ENCODE peak calls at places on chromosome 19, in nine cellular contexts. A is progenitor cell of endocrine pancreas; S is AG20443; R is colonic mucosa; J is cardiac fibroblast; P is stimulated activated CD4-positive, alpha-beta T cell treated with anti-CD3 and anti-CD28 coated beads, Interleukin-15, amount 100 ng/mL, for 24 hours; Y is aorta; H is HS-5; O is CD8-positive, alpha-beta memory T cell. V is an unnamed sample.

GRCh38 chr19:50837300-50837699 is 3.9 kb upstream of the KLK15 start:
- DNase-seq in A (no peak), S (no peak), R (peak), J (no peak), P (no peak), Y (peak), H (no peak), O (no peak), V (peak)

GRCh38 chr19:2145831-2146241 is 5.5 kb downstream of the AP3D1 start:
- DNase-seq in A (no peak), S (no peak), R (no peak), J (no peak), P (no peak), Y (no peak), H (no peak), O (no peak), V (no peak)

GRCh38 chr19:4533835-4534424 is 1.1 kb downstream of the PLIN5 start:
- DNase-seq in A (no peak), S (no peak), R (no peak), J (no peak), P (no peak), Y (no peak), H (no peak), O (no peak), V (no peak)

GRCh38 chr19:16829822-16830289 is 658 bp downstream of the SIN3B start:
- DNase-seq in A (no peak), S (no peak), R (no peak), J (no peak), P (no peak), Y (no peak), H (no peak), O (no peak), V (no peak)

GRCh38 chr19:46081928-46082727 is 41.3 kb upstream of the IGFL4 start:
- DNase-seq in A (peak), S (peak), R (peak), J (peak), P (peak), Y (no peak), H (no peak), O (no peak), V (no peak)

GRCh38 chr19:15550273-15550672 is 41.9 kb downstream of the CYP4F22 start:
- DNase-seq in A (no peak), S (no peak), R (no peak), J (no peak), P (no peak), Y (peak), H (no peak), O (no peak), V (no peak)

GRCh38 chr19:29293736-29294342 is 80.9 kb upstream of the UQCRFS1 start:
- DNase-seq in A (no peak), S (no peak), R (no peak), J (no peak), P (no peak), Y (no peak), H (no peak), O (no peak), V (no peak)

GRCh38 chr19:40141546-40141945 is 49.7 kb upstream of the MAP3K10 start:
- DNase-seq in A (no peak), S (no peak), R (no peak), J (no peak), P (no peak), Y (no peak), H (no peak), O (no peak), V (no peak)

GRCh38 chr19:13109361-13110098 is 6.9 kb upstream of the LYL1 start:
- DNase-seq in A (no peak), S (no peak), R (no peak), J (no peak), P (no peak), Y (no peak), H (no peak), O (no peak), V (no peak)

GRCh38 chr19:2475018-2475701 is 767 bp upstream of the GADD45B start:
- DNase-seq in A (no peak), S (peak), R (peak), J (peak), P (peak), Y (peak), H (no peak), O (peak), V (no peak)

GRCh38 chr19:49890349-49891311 is 6.1 kb downstream of the IL4I1 start:
- DNase-seq in A (no peak), S (peak), R (peak), J (no peak), P (peak), Y (no peak), H (no peak), O (peak), V (no peak)

GRCh38 chr19:17548145-17548544 is 7.3 kb upstream of the COLGALT1 start:
- DNase-seq in A (no peak), S (no peak), R (no peak), J (no peak), P (no peak), Y (no peak), H (no peak), O (no peak), V (no peak)

GRCh38 chr19:35751839-35752745 is 3.7 kb downstream of the LIN37 start:
- DNase-seq in A (no peak), S (no peak), R (no peak), J (no peak), P (no peak), Y (no peak), H (no peak), O (no peak), V (no peak)

GRCh38 chr19:31146546-31147183 is 202.6 kb downstream of the TSHZ3 start:
- DNase-seq in A (no peak), S (no peak), R (no peak), J (no peak), P (no peak), Y (no peak), H (no peak), O (no peak), V (peak)

GRCh38 chr19:33535176-33535575 is 13.6 kb upstream of the PEPD start:
- DNase-seq in A (no peak), S (peak), R (no peak), J (no peak), P (no peak), Y (no peak), H (no peak), O (no peak), V (no peak)

GRCh38 chr19:53865523-53865917 is 2.2 kb upstream of the MYADM start:
- DNase-seq in A (no peak), S (no peak), R (no peak), J (no peak), P (no peak), Y (no peak), H (no peak), O (no peak), V (no peak)

GRCh38 chr19:15022752-15023151 is 26.5 kb upstream of the CASP14 start:
- DNase-seq in A (no peak), S (no peak), R (no peak), J (no peak), P (no peak), Y (no peak), H (no peak), O (no peak), V (no peak)

GRCh38 chr19:5967994-5968430 is 9.9 kb downstream of the RANBP3 start:
- DNase-seq in A (peak), S (peak), R (peak), J (peak), P (peak), Y (no peak), H (no peak), O (peak), V (peak)

GRCh38 chr19:41657157-41657556 is 30.3 kb upstream of the CEACAM4 start:
- DNase-seq in A (no peak), S (no peak), R (no peak), J (no peak), P (no peak), Y (no peak), H (no peak), O (no peak), V (no peak)

GRCh38 chr19:43662487-43662886 is 7.5 kb downstream of the PLAUR start:
- DNase-seq in A (no peak), S (peak), R (no peak), J (peak), P (no peak), Y (no peak), H (no peak), O (no peak), V (no peak)

V was measured in foreskin keratinocyte.